ENCODE peak calls at places on chromosomes 13 and 19, in four cellular contexts. One of them, this sample, is unnamed.

GRCh38 chr13:71624641-71625040 is 242.4 kb downstream of the DACH1 start:
- DNase-seq in heart right ventricle: no peak
- DNase-seq in IMR-90: no peak
- DNase-seq in AG04450: no peak
- DNase-seq in this sample: no peak

GRCh38 chr13:59531571-59532091 is 632.1 kb downstream of the DIAPH3 start:
- DNase-seq in heart right ventricle: peak
- DNase-seq in IMR-90: peak
- DNase-seq in AG04450: peak
- DNase-seq in this sample: peak

GRCh38 chr13:99356216-99357089 is 49.3 kb upstream of the GPR183 start:
- DNase-seq in heart right ventricle: peak
- DNase-seq in IMR-90: peak
- DNase-seq in AG04450: peak
- DNase-seq in this sample: peak

GRCh38 chr13:108947551-108948030 is 318.2 kb downstream of the MYO16 start:
- DNase-seq in heart right ventricle: no peak
- DNase-seq in IMR-90: peak
- DNase-seq in AG04450: no peak
- DNase-seq in this sample: peak

GRCh38 chr13:23763328-23763727 is 125.9 kb downstream of the MIPEP start:
- DNase-seq in heart right ventricle: no peak
- DNase-seq in IMR-90: no peak
- DNase-seq in AG04450: no peak
- DNase-seq in this sample: no peak

GRCh38 chr13:106919638-106920037 is 351.7 kb upstream of the ARGLU1 start:
- DNase-seq in heart right ventricle: peak
- DNase-seq in IMR-90: no peak
- DNase-seq in AG04450: no peak
- DNase-seq in this sample: no peak

GRCh38 chr13:65260938-65261880 is 1968.9 kb downstream of the PCDH9 start:
- DNase-seq in heart right ventricle: no peak
- DNase-seq in IMR-90: no peak
- DNase-seq in AG04450: no peak
- DNase-seq in this sample: no peak

GRCh38 chr13:27014406-27015359 is 156.9 kb downstream of the USP12 start:
- DNase-seq in heart right ventricle: no peak
- DNase-seq in IMR-90: no peak
- DNase-seq in AG04450: no peak
- DNase-seq in this sample: no peak

GRCh38 chr19:41223431-41224234 is 4.6 kb downstream of the AXL start:
- DNase-seq in heart right ventricle: no peak
- DNase-seq in IMR-90: peak
- DNase-seq in AG04450: no peak
- DNase-seq in this sample: peak

GRCh38 chr19:37845932-37846331 is 60.5 kb downstream of the WDR87 start:
- DNase-seq in heart right ventricle: no peak
- DNase-seq in IMR-90: peak
- DNase-seq in AG04450: no peak
- DNase-seq in this sample: no peak

GRCh38 chr19:55257461-55258411 is 1.1 kb downstream of the PPP6R1 start:
- DNase-seq in heart right ventricle: no peak
- DNase-seq in IMR-90: peak
- DNase-seq in AG04450: no peak
- DNase-seq in this sample: no peak

DNA sequence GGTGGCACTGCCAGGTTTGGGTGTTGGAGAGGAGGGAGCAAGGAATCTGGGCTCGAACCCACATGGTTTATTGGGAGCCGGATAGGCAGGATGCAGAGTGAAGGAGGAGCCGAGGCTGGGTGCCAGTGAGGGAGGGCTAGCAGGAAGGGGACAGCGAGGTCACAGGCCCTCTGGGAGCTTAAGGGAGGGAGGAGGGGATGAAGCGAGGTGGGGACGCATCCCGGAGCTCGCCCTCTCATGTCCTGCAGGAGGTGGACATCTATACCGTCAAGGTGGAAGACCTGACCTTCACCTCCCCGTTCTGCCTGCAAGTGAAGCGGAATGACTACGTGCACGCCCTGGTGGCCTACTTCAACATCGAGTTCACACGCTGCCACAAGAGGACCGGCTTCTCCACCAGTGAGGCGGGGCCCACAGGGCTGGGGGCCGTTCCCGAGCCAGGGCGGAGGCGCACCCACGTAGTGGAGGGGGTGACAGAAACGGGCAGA is 3.5 kb upstream of the ADM5 start:
- DNase-seq in heart right ventricle: no peak
- DNase-seq in IMR-90: no peak
- DNase-seq in AG04450: no peak
- DNase-seq in this sample: no peak
- H3K4me3 ChIP-seq in heart right ventricle: no peak
- H3K4me3 ChIP-seq in IMR-90: no peak
- H3K4me3 ChIP-seq in AG04450: no peak
- H3K4me3 ChIP-seq in this sample: no peak

DNA sequence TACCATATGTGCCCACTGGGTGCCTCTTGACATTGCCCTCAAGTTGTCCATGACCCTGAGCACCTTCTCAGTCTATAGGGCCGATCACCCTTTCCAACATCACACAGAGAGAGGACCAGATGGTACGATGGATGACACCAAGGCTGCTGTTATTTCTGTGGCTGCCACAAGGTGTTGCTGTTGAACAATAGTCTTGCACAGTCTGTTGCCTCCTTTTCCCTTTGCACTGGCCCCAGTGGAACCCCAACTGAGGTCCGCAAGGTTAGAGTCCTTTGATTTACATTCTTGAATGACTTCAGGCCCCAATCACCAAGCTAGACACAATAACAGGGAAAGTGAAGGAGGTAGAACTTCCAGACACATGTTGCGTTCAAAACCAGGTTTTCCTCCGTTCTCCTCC is 52.0 kb downstream of the TINCR start:
- DNase-seq in heart right ventricle: no peak
- DNase-seq in IMR-90: no peak
- DNase-seq in AG04450: no peak
- DNase-seq in this sample: no peak
- TF ChIP-seq CTCF in heart right ventricle: no peak
- TF ChIP-seq CTCF in IMR-90: no peak
- TF ChIP-seq CTCF in AG04450: no peak
- TF ChIP-seq CTCF in this sample: peak

GRCh38 chr13:110126391-110126961 is 180.5 kb downstream of the COL4A1 start:
- DNase-seq in heart right ventricle: peak
- DNase-seq in IMR-90: peak
- DNase-seq in AG04450: peak
- DNase-seq in this sample: peak
- H3K4me3 ChIP-seq in heart right ventricle: peak
- H3K4me3 ChIP-seq in IMR-90: peak
- H3K4me3 ChIP-seq in AG04450: peak
- H3K4me3 ChIP-seq in this sample: no peak

DNA sequence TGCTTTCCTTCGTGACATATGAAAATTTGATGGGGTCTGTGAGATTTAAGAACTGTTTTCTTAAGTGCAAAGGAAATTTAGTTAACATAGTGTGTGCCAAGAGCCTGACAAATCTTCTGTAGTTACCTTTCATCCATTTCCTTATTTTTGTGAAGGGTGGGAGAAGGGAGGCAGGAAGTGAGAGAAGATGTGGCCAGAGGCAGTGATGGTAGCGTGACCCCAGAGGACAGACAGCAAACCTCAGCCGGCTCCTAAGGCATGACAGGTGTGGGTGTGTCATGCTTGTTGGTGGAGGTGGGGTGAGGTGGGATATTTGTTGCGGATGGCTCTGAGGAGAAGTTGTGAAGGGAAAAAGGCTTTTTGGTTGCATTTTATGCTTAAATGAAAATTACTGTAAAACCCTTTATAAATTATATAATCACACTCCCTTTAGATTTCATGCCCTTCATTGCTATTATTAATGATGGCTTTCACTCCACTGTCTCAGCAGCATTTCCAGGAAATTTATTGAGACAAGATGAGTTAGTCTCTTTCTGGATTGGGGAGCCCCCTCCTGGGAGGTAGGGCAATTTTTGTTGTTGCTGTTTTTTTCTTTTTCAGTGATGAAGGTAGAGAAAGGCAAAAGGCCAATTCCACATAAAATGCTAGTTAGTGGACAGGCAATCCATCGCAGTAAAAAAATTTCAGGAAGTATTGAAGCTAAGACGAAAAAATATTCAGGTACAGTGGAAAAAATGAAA is 80.0 kb downstream of the TEX26 start:
- DNase-seq in heart right ventricle: no peak
- DNase-seq in IMR-90: peak
- DNase-seq in AG04450: no peak
- DNase-seq in this sample: no peak
- TF ChIP-seq CTCF in heart right ventricle: no peak
- TF ChIP-seq CTCF in IMR-90: peak
- TF ChIP-seq CTCF in AG04450: peak
- TF ChIP-seq CTCF in this sample: peak

DNA sequence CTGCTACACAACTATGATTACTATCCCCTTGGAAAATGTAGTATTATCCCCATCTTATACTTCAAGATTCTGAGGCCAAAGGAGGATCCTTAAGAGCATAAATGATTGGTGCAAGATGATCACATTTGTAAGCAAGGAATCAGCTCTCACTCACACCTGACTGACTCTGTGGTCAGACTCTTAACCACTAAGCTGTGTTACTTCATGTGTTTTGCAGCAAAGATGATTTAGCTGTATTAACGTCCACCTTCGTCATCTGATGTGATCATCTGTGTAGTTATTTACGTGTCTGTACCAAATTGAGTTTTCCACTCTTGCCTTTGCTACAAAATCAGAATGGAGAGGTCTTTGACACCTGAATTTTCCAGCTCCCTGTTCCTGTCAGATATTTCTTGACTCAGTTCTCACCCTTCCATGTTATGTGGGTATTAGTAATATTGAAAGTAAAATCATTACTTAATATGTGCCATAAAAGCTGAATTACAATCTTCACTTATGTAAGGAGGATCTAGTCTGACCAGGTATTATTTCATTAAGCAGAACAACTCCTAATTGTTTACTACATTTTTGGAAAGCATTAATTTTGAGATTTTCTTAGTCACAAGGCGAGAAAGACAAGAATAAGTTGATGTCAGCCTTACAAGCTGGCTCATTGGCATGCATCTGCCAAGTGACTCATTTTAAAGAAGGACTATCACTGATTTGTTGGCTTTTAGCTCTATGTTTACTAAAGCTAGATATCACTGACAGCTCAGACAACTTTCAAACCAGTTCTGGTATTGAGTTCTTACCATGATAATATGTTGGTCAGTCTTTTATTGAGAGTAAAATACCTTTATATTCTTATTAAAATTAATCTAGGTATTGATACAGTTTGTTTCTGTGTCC is 1279.8 kb upstream of the PCDH9 start:
- DNase-seq in heart right ventricle: no peak
- DNase-seq in IMR-90: no peak
- DNase-seq in AG04450: no peak
- DNase-seq in this sample: no peak
- H3K4me3 ChIP-seq in heart right ventricle: no peak
- H3K4me3 ChIP-seq in IMR-90: no peak
- H3K4me3 ChIP-seq in AG04450: no peak
- H3K4me3 ChIP-seq in this sample: no peak

DNA sequence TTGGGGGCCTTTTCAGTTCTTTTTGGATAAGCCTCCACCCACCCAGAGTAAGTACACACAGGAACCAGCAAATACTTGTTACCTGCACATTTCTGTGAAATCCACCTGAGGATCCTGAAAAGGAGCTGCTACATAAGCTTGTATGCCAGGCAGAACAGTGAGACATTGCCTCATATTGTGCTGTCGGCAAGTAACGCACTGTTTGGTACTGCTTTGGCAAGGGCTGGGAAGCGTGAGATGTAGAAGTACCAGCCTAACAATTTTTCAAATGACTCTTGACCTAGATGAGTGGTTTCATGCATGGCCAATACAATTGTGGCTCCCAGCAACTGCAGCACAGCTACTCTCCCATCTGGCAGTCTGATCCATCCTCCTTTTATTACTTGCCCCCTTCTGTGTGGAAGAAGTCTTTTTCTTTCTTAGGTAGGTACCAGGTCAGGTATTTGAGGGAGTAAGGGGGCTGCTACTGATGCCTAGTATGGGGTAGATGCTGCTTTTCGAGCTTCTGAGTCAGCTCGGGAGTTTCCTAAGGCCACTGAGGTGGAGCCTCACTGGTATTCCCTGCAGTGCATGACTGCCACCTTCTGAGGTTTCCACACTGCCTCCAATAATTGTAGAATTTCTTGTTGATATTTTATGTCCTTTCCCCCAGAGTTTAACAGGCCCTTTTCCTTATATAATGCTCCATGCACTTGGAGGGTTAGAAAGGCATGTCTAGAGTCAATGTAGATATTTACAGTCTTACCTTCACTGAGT is 52.2 kb downstream of the ZNF737 start:
- DNase-seq in heart right ventricle: no peak
- DNase-seq in IMR-90: no peak
- DNase-seq in AG04450: no peak
- DNase-seq in this sample: no peak
- TF ChIP-seq CTCF in heart right ventricle: no peak
- TF ChIP-seq CTCF in IMR-90: no peak
- TF ChIP-seq CTCF in AG04450: no peak
- TF ChIP-seq CTCF in this sample: no peak

GRCh38 chr19:5628470-5628869 is 5.6 kb downstream of the SAFB start:
- DNase-seq in heart right ventricle: no peak
- DNase-seq in IMR-90: peak
- DNase-seq in AG04450: no peak
- DNase-seq in this sample: peak
- H3K4me3 ChIP-seq in heart right ventricle: no peak
- H3K4me3 ChIP-seq in IMR-90: no peak
- H3K4me3 ChIP-seq in AG04450: no peak
- H3K4me3 ChIP-seq in this sample: no peak

DNA sequence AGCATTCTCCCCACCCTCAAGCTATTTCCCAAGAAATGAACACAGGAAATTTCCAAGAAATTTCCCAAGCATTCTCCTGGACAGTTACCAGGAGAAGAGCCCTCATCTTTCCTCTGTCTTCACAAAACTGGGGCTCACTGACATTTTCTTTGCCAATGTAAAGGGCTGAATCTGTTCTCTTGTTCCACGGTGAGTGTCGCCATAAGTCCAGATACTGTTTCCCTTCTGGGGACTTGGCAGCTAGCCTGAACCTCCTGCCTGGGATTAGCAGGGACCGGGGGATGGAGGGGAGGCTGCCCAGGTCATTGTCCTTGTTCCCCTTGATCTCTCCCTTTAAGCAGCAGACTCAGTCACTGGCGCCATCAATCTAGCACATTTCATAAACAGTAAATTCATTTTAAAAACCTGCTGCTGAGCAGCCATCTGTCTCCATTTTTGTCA is 172.8 kb downstream of the DNAJC15 start:
- DNase-seq in heart right ventricle: peak
- DNase-seq in IMR-90: peak
- DNase-seq in AG04450: no peak
- DNase-seq in this sample: no peak
- TF ChIP-seq CTCF in heart right ventricle: no peak
- TF ChIP-seq CTCF in IMR-90: no peak
- TF ChIP-seq CTCF in AG04450: no peak
- TF ChIP-seq CTCF in this sample: no peak

This sample was measured in AG09309.